ENCODE peak calls at places on chromosome 4, in nine cellular contexts. L is HCT116, K is vagina, Z is ovary, T is A549, D is heart left ventricle, J is endothelial cell of umbilical vein, E is stomach, O is right lobe of liver. A is an unnamed sample.

GRCh38 chr4:150033937-150034336 is 44.3 kb upstream of the DCLK2 start:
- DNase-seq in D (no peak), E (peak), L (no peak), T (no peak), J (peak), Z (no peak), O (no peak), K (no peak), A (no peak)

GRCh38 chr4:70932984-70933383 is 30.8 kb downstream of the MOB1B start:
- DNase-seq in D (no peak), L (no peak), J (no peak), Z (no peak), K (no peak), E (no peak), T (no peak), O (no peak), A (no peak)

GRCh38 chr4:83110222-83110945 is 4.1 kb downstream of the PLAC8 start:
- DNase-seq in Z (peak), E (peak), K (no peak), D (peak), T (peak), O (peak), J (peak), L (peak), A (peak)

GRCh38 chr4:168874083-168874482 is 136.0 kb downstream of the CBR4 start:
- DNase-seq in D (no peak), J (no peak), T (no peak), E (no peak), K (no peak), L (no peak), Z (no peak), O (no peak), A (no peak)

GRCh38 chr4:30716671-30717207 is 3.4 kb upstream of the PCDH7 start:
- DNase-seq in J (peak), O (no peak), L (no peak), E (no peak), K (no peak), D (no peak), T (peak), Z (no peak), A (no peak)

GRCh38 chr4:119559044-119559647 is 69.5 kb downstream of the PDE5A start:
- DNase-seq in J (peak), O (no peak), D (no peak), T (peak), E (no peak), L (peak), Z (no peak), K (no peak), A (no peak)

GRCh38 chr4:2337896-2338295 is 76.0 kb upstream of the MXD4 start:
- DNase-seq in T (no peak), O (no peak), J (no peak), K (peak), Z (no peak), L (no peak), D (no peak), E (peak), A (no peak)

GRCh38 chr4:53185853-53186590 is 179.8 kb downstream of the SCFD2 start:
- DNase-seq in J (no peak), E (no peak), K (no peak), T (no peak), D (no peak), O (no peak), Z (no peak), L (no peak), A (no peak)

GRCh38 chr4:176309046-176309445 is 10.7 kb upstream of the SPCS3 start:
- DNase-seq in K (no peak), O (no peak), E (no peak), L (no peak), D (no peak), Z (no peak), T (no peak), J (no peak), A (no peak)

GRCh38 chr4:13548984-13549546 is 4.8 kb upstream of the NKX3-2 start:
- DNase-seq in L (peak), E (peak), K (no peak), D (peak), T (peak), O (peak), J (peak), Z (peak), A (peak)
- TF ChIP-seq POLR2A in L (no peak), E (no peak), K (no peak), D (no peak), T (no peak), O (no peak), J (no peak), Z (no peak), A (no peak)

GRCh38 chr4:127503111-127503510 is 129.6 kb upstream of the INTU start:
- DNase-seq in K (no peak), E (no peak), L (no peak), J (no peak), O (no peak), T (no peak), D (no peak), Z (no peak), A (no peak)

GRCh38 chr4:127506283-127506682 is 126.5 kb upstream of the INTU start:
- DNase-seq in D (peak), J (no peak), K (no peak), L (no peak), T (no peak), O (no peak), E (no peak), Z (no peak), A (no peak)

GRCh38 chr4:127501103-127501502 is 131.7 kb upstream of the INTU start:
- DNase-seq in T (no peak), D (no peak), Z (no peak), O (no peak), K (no peak), J (no peak), L (no peak), E (no peak), A (no peak)

GRCh38 chr4:127509155-127509554 is 123.6 kb upstream of the INTU start:
- DNase-seq in O (no peak), K (no peak), Z (no peak), L (no peak), D (no peak), J (no peak), E (no peak), T (no peak), A (no peak)

DNA sequence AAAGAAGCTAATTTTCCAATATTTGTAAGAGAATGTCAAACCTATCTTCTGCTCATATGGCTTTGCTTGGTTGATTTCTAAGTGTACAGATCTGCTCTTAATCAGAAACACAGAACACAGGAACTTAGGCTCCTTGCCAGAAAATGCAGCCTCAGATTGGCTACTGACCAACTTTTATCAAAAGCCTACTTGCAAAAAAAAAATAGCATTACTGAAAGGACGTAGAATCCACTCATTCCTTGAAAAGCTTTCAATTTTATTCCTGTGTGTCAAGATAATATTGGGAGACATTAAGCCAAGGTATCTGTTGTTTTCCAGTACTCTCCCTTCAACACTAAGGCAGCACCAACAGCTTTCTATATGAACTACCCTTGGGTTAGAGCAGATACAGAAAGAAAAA is 127.6 kb upstream of the INTU start:
- DNase-seq in D (peak), O (no peak), L (no peak), T (no peak), Z (peak), J (peak), E (peak), K (no peak), A (no peak)
- H3K4me3 ChIP-seq in D (no peak), O (no peak), L (no peak), T (no peak), Z (no peak), J (no peak), E (no peak), K (no peak), A (no peak)

DNA sequence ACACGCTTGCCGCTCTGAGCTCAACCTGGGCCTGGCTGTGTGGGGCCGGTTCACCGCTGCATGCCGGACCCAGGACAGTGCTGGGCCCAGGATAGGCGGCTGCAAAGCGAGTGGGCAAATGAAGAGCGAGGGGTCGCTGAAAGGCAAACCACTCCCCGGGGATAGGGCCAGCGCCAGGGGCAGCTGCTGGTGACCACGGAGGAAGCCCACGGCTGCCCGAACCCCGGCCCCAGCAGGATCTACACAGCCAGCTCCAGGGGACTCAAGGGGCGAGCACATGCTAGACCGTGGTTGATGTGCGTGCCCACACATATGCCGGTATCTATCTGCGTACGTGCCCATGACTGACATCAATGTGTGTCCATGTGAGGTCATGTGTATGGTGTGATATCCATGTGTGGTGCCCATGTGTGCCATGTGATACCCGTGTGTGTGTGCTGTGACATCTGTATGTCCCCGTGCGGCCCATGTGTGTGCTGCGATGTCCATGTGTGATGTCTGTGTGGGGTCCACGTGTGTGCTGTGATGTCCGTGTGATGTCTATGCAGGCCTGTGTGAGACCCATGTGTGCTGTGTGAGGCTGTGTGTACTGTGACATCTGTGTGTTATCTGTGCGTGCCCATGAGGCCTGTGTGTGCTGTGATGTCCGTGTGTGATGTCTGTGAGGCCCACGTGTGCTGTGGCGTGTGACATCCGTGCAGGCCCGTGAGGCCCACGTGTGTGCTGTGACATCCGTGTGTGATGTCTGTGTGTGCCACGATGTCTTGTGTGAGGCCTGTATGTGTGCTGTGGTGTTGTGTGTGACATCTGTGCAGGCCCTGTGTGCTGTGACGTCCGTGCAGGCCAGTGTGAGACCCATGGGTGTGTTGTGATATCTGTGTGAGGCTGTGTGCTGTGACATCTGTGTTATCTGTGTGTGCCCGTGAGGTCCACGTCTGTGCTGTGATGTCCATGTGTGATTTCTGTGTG is 24.8 kb downstream of the CTBP1 start:
- DNase-seq in T (no peak), K (no peak), J (no peak), D (no peak), Z (no peak), L (no peak), E (no peak), O (no peak), A (no peak)
- TF ChIP-seq CTCF in T (no peak), K (no peak), J (no peak), D (no peak), Z (no peak), L (no peak), E (no peak), O (no peak), A (no peak)

DNA sequence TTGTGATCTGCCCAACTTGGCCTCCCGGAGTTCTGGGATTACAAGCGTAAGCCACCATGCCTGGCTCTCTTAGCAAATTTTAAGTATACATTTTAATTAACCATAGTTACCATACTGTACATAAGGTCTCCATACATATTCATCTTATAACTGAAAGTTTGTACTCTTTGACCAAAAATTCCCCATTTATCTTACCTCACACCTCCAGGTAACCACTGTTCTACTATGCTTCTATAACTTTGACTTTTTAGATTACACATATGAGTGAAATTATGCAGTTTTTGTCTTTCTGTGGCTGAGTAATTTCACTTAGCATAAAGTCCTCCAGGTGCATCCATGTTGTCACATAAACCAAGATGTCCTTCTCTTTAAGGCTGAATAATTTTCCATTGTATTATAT is 17.4 kb downstream of the C4orf51 start:
- DNase-seq in O (no peak), J (no peak), T (no peak), K (no peak), E (no peak), L (no peak), Z (no peak), D (no peak), A (no peak)
- TF ChIP-seq POLR2A in O (no peak), J (no peak), T (no peak), K (no peak), E (no peak), L (no peak), Z (no peak), D (no peak), A (no peak)